ENCODE peak calls at places on chromosomes 5 and 9, in six cellular contexts. W is NB4; V is effector memory CD4-positive, alpha-beta T cell; B is stomach; R is endodermal cell; M is left ventricle myocardium inferior. T is an unnamed sample.

GRCh38 chr5:74483001-74483400 is 157.5 kb downstream of the ENC1 start:
- DNase-seq in V (no peak), W (no peak), B (no peak), M (no peak), R (no peak), T (no peak)

GRCh38 chr9:112179816-112180215 is 4.7 kb upstream of the SUSD1 start:
- DNase-seq in W (no peak), B (no peak), M (no peak), V (no peak), R (no peak), T (no peak)

GRCh38 chr5:170691623-170692022 is 91.9 kb upstream of the GABRP start:
- DNase-seq in V (no peak), R (peak), B (no peak), M (no peak), W (no peak), T (no peak)

GRCh38 chr5:135465391-135466122 is 13.4 kb upstream of the TIFAB start:
- DNase-seq in B (no peak), V (no peak), R (no peak), W (no peak), M (no peak), T (no peak)

GRCh38 chr9:101566904-101567724 is 27.7 kb downstream of the PPP3R2 start:
- DNase-seq in B (no peak), R (peak), W (peak), V (no peak), M (no peak), T (peak)

GRCh38 chr5:76193635-76194034 is 110.5 kb downstream of the SV2C start:
- DNase-seq in B (no peak), R (no peak), M (no peak), V (no peak), W (no peak), T (no peak)

GRCh38 chr5:53478411-53479044 is 1.9 kb upstream of the FST start:
- DNase-seq in W (peak), M (peak), R (peak), B (peak), V (no peak), T (peak)

GRCh38 chr5:28810751-28811136 is 1772.4 kb upstream of the CDH9 start:
- DNase-seq in R (no peak), B (no peak), V (no peak), W (no peak), M (no peak), T (no peak)

GRCh38 chr9:134971196-134971595 is 53.5 kb upstream of the FCN1 start:
- DNase-seq in R (no peak), W (no peak), M (no peak), B (no peak), V (no peak), T (no peak)

GRCh38 chr9:81092057-81092456 is 597.3 kb downstream of the TLE1 start:
- DNase-seq in B (no peak), M (no peak), V (no peak), R (no peak), W (no peak), T (no peak)

GRCh38 chr9:113781381-113781780 is 94.7 kb upstream of the ZNF618 start:
- DNase-seq in W (no peak), R (no peak), M (no peak), V (no peak), B (no peak), T (no peak)

GRCh38 chr9:121609845-121610637 is 41.4 kb upstream of the DAB2IP start:
- DNase-seq in B (peak), R (no peak), V (no peak), W (no peak), M (no peak), T (peak)

GRCh38 chr9:88535932-88536324 is 950 bp downstream of the NXNL2 start:
- DNase-seq in R (peak), V (no peak), M (no peak), W (no peak), B (no peak), T (no peak)

GRCh38 chr5:156949424-156949823 is 13.6 kb downstream of the TIMD4 start:
- DNase-seq in V (no peak), W (no peak), B (no peak), R (no peak), M (no peak), T (no peak)

GRCh38 chr5:8908055-8908683 is 637.7 kb downstream of the SEMA5A start:
- DNase-seq in R (peak), M (no peak), B (no peak), V (no peak), W (peak), T (peak)

GRCh38 chr9:121935744-121936143 is 157.4 kb downstream of the TTLL11 start:
- DNase-seq in B (no peak), V (no peak), M (no peak), R (peak), W (no peak), T (no peak)

GRCh38 chr5:60945760-60946253 is 802 bp downstream of the NDUFAF2 start:
- DNase-seq in R (peak), V (no peak), M (no peak), B (peak), W (peak), T (peak)

GRCh38 chr5:30113542-30113941 is 1079.9 kb upstream of the CDH6 start:
- DNase-seq in B (no peak), R (no peak), W (no peak), M (no peak), V (no peak), T (no peak)

GRCh38 chr5:156051972-156052371 is 275.0 kb upstream of the SGCD start:
- DNase-seq in R (peak), V (no peak), W (no peak), M (no peak), B (no peak), T (no peak)

GRCh38 chr5:38250752-38251448 is 7.5 kb upstream of the EGFLAM start:
- DNase-seq in R (no peak), W (no peak), V (no peak), B (no peak), M (no peak), T (no peak)

GRCh38 chr5:100970646-100971045 is 67.6 kb upstream of the ST8SIA4 start:
- DNase-seq in W (no peak), B (no peak), R (peak), V (no peak), M (no peak), T (no peak)

GRCh38 chr5:163244451-163244987 is 192.9 kb upstream of the CCNG1 start:
- DNase-seq in M (no peak), W (no peak), B (no peak), V (no peak), R (no peak), T (no peak)

GRCh38 chr5:163248333-163248732 is 189.1 kb upstream of the CCNG1 start:
- DNase-seq in B (no peak), R (no peak), M (no peak), V (no peak), W (no peak), T (no peak)

GRCh38 chr5:163248856-163249255 is 188.5 kb upstream of the CCNG1 start:
- DNase-seq in B (no peak), R (no peak), W (no peak), V (no peak), M (no peak), T (no peak)

DNA sequence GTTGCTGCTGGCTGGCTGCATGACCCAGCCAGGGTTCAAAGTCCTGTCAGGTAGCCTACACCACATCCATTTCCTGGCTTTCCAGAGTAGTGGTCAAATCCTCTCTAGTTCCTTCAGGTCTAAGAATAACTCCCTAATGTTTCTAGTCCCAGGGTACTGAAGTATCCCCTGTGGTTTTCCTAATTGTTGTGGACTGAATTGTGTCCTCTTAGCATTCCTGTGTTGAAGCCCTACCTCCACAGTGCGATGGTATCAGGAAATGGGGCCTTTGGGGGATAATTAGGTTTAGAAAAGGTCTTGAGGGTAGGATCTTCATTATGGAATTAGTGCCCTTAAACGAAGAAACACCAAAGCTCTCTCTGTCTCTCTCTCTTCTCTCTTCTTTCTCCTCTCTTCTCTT is 191.8 kb upstream of the CCNG1 start:
- DNase-seq in B (no peak), R (no peak), M (no peak), V (no peak), W (no peak), T (no peak)
- H3K4me3 ChIP-seq in B (no peak), R (no peak), M (no peak), V (no peak), W (no peak), T (no peak)

GRCh38 chr9:15553528-15553898 is 670 bp downstream of the CCDC171 start:
- DNase-seq in M (no peak), V (no peak), B (no peak), W (no peak), R (no peak), T (no peak)
- H3K4me3 ChIP-seq in M (peak), V (peak), B (peak), W (peak), R (peak), T (peak)

GRCh38 chr9:3528466-3528865 is 2.7 kb upstream of the RFX3 start:
- DNase-seq in M (no peak), R (no peak), W (peak), V (peak), B (no peak), T (no peak)
- H3K4me3 ChIP-seq in M (peak), R (peak), W (peak), V (peak), B (no peak), T (no peak)

DNA sequence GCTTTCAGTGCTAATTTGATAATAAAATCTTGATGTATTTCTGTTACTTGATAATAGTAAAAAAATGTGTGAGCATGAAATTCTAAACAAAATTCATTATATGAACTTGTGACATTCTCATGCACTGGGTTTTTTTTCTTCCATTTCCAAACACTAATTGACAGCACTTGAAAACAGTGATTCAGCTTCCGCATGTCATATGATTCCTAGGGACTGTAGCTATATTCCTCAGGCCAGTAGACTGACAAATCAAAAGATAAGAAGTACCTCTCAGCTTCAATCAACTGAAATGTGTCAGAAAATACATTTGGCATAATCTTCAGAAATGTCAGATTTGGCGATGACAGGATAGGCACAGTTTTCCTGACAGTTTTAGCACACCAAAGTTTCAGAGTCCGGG is 52.5 kb downstream of the EFNA5 start:
- DNase-seq in R (no peak), M (no peak), V (no peak), B (no peak), W (no peak), T (peak)
- H3K4me3 ChIP-seq in R (no peak), M (no peak), V (no peak), B (no peak), W (no peak), T (no peak)

GRCh38 chr9:129321511-129322021 is 143.5 kb upstream of the IER5L start:
- DNase-seq in R (no peak), V (no peak), W (no peak), B (peak), M (no peak), T (no peak)
- H3K4me3 ChIP-seq in R (no peak), V (no peak), W (no peak), B (peak), M (peak), T (no peak)

GRCh38 chr9:119272500-119273211 is 96.6 kb downstream of the BRINP1 start:
- DNase-seq in W (no peak), M (no peak), B (no peak), R (peak), V (no peak), T (no peak)

GRCh38 chr9:119268985-119269384 is 100.2 kb downstream of the BRINP1 start:
- DNase-seq in R (no peak), M (no peak), W (no peak), B (no peak), V (no peak), T (no peak)

GRCh38 chr9:119273325-119273904 is 95.8 kb downstream of the BRINP1 start:
- DNase-seq in V (no peak), W (no peak), M (no peak), B (no peak), R (no peak), T (peak)

GRCh38 chr9:119278138-119278537 is 91.1 kb downstream of the BRINP1 start:
- DNase-seq in V (no peak), W (no peak), M (no peak), B (no peak), R (no peak), T (no peak)

DNA sequence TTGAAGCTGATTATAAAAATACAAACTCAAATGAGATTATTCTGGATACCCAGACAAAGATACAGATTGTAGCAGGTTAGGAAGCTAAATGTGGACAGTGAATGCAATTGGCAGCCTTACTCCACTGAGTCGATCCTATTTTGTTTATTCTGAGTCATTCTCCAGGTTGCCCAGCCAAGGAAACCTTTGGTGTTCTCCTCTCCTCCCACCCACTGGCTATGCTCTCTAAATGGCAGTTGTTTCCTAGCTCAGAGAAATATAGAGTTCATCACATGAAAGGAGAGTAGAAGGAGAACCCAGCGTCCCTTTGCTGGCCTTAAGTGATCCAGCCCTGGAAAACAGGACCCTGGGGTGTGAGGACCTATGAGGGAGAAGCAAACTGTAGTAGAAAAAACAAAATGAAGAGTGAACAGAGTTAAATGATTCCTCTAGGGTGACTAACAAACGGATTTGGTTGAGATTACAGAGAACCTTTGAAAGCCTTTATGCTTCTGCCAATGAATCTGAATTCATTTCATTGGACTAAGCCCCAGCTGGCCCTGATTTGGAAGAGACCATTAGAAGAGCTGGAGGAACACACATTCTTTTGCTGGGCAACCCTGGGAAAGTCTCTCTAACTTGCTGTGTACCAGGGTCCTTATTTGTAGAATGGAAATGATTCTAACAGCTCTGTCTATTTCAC is 95.1 kb downstream of the BRINP1 start:
- DNase-seq in R (no peak), M (no peak), V (no peak), B (no peak), W (no peak), T (no peak)
- H3K4me3 ChIP-seq in R (no peak), M (no peak), V (no peak), B (no peak), W (no peak), T (no peak)

GRCh38 chr9:124478014-124478753 is 27.9 kb downstream of the ADGRD2 start:
- DNase-seq in M (no peak), V (no peak), B (no peak), W (no peak), R (peak), T (no peak)
- H3K4me3 ChIP-seq in M (peak), V (no peak), B (no peak), W (no peak), R (no peak), T (no peak)